ENCODE peak calls at places on chromosomes 4 and X, in four cellular contexts. V is trophoblast cell, L is NT2/D1, M is spleen. O is an unnamed sample.

GRCh38 chrX:106692425-106693075 is 34.0 kb upstream of the RNF128 start:
- DNase-seq in V (no peak), L (no peak), M (no peak), O (no peak)

GRCh38 chrX:145613894-145614293 is 203.7 kb upstream of the SLITRK2 start:
- DNase-seq in V (no peak), M (no peak), L (no peak), O (no peak)

GRCh38 chrX:55056820-55057690 is 17.8 kb upstream of the PAGE2B start:
- DNase-seq in V (no peak), M (no peak), L (no peak), O (no peak)

GRCh38 chr4:150002561-150002960 is 75.7 kb upstream of the DCLK2 start:
- DNase-seq in M (no peak), L (no peak), V (no peak), O (no peak)

GRCh38 chr4:45442466-45442865 is 681.4 kb downstream of the GABRG1 start:
- DNase-seq in L (no peak), M (no peak), V (no peak), O (no peak)

GRCh38 chr4:110198472-110199419 is at the start of gene ELOVL6:
- DNase-seq in L (peak; percentile 57), V (peak; percentile 16), M (peak; percentile 80), O (no peak)

GRCh38 chr4:42625366-42625765 is 31.5 kb downstream of the ATP8A1 start:
- DNase-seq in M (no peak), V (no peak), L (no peak), O (no peak)

GRCh38 chrX:96407501-96407900 is 277.1 kb upstream of the DIAPH2 start:
- DNase-seq in V (no peak), L (no peak), M (no peak), O (no peak)

GRCh38 chrX:149759824-149760223 is 14.0 kb upstream of the HSFX1 start:
- DNase-seq in L (no peak), M (peak; percentile 54), V (no peak), O (no peak)

GRCh38 chrX:46588263-46588662 is 14.7 kb downstream of the CHST7 start:
- DNase-seq in M (no peak), V (no peak), L (no peak), O (no peak)

GRCh38 chr4:183729430-183730328 is 70.6 kb downstream of the TRAPPC11 start:
- DNase-seq in M (no peak), L (no peak), V (no peak), O (peak; percentile 40)

GRCh38 chrX:39162322-39162721 is 361.1 kb downstream of the MID1IP1 start:
- DNase-seq in M (peak; percentile 79), L (no peak), V (no peak), O (no peak)

GRCh38 chrX:21996872-21997271 is 35.3 kb upstream of the PHEX start:
- DNase-seq in M (no peak), V (no peak), L (no peak), O (no peak)

GRCh38 chr4:16626945-16627344 is 271.5 kb downstream of the LDB2 start:
- DNase-seq in V (peak; percentile 4), M (no peak), L (no peak), O (no peak)

GRCh38 chr4:109218288-109218687 is 84.2 kb downstream of the COL25A1 start:
- DNase-seq in V (no peak), M (no peak), L (no peak), O (no peak)

GRCh38 chr4:7422898-7423180 is 11.9 kb downstream of the PSAPL1 start:
- DNase-seq in M (peak; percentile 32), L (no peak), V (no peak), O (no peak)
- H3K4me1 ChIP-seq in M (no peaks in the 10 kb centered on the region), L (peaks cover 30% of the 10 kb centered on the region), V (no peaks in the 10 kb centered on the region), O (no peaks in the 10 kb centered on the region)

GRCh38 chr4:119209586-119209985 is 2.9 kb upstream of the USP53 start:
- DNase-seq in M (no peak), L (no peak), V (no peak), O (no peak)

GRCh38 chr4:119207051-119207450 is 5.5 kb upstream of the USP53 start:
- DNase-seq in M (no peak), V (no peak), L (no peak), O (no peak)

GRCh38 chr4:119210760-119211159 is 1.8 kb upstream of the USP53 start:
- DNase-seq in M (no peak), V (no peak), L (no peak), O (no peak)

GRCh38 chr4:119211856-119212250 is 660 bp upstream of the USP53 start:
- DNase-seq in L (peak; percentile 36), M (no peak), V (no peak), O (no peak)

GRCh38 chr4:119209077-119209476 is 3.4 kb upstream of the USP53 start:
- DNase-seq in V (peak; percentile 58), M (no peak), L (no peak), O (peak; percentile 69)
- H3K4me1 ChIP-seq in V (no peaks in the 10 kb centered on the region), M (peaks cover 11% of the 10 kb centered on the region), L (no peaks in the 10 kb centered on the region), O (peaks cover 36% of the 10 kb centered on the region)

GRCh38 chr4:147754037-147754445 is 22.2 kb downstream of the ARHGAP10 start:
- DNase-seq in L (no peak), V (no peak), M (no peak), O (no peak)

GRCh38 chr4:147755567-147756295 is 23.8 kb downstream of the ARHGAP10 start:
- DNase-seq in L (no peak), M (no peak), V (no peak), O (no peak)

GRCh38 chr4:147749811-147750321 is 18.0 kb downstream of the ARHGAP10 start:
- DNase-seq in L (no peak), M (no peak), V (no peak), O (no peak)

GRCh38 chr4:147756417-147756816 is 24.5 kb downstream of the ARHGAP10 start:
- DNase-seq in L (no peak), V (no peak), M (no peak), O (no peak)

GRCh38 chr4:147753047-147753446 is 21.2 kb downstream of the ARHGAP10 start:
- DNase-seq in M (no peak), L (no peak), V (peak; percentile 33), O (no peak)
- H3K4me1 ChIP-seq in M (no peaks in the 10 kb centered on the region), L (no peaks in the 10 kb centered on the region), V (peaks cover 14% of the 10 kb centered on the region), O (peaks cover 25% of the 10 kb centered on the region)

GRCh38 chr4:152678841-152679240 is 956 bp downstream of the TMEM154 start:
- DNase-seq in V (no peak), L (no peak), M (no peak), O (no peak)
- H3K4me1 ChIP-seq in V (peaks cover 24% of the 10 kb centered on the region), L (peaks cover 3% of the 10 kb centered on the region), M (peaks cover 48% of the 10 kb centered on the region), O (peaks cover 72% of the 10 kb centered on the region)

GRCh38 chr4:139920552-139920951 is 233.4 kb downstream of the MAML3 start:
- DNase-seq in L (no peak), M (no peak), V (no peak), O (no peak)
- H3K4me1 ChIP-seq in L (peaks cover 5% of the 10 kb centered on the region), M (peaks cover 35% of the 10 kb centered on the region), V (peaks cover 7% of the 10 kb centered on the region), O (no peaks in the 10 kb centered on the region)

DNA sequence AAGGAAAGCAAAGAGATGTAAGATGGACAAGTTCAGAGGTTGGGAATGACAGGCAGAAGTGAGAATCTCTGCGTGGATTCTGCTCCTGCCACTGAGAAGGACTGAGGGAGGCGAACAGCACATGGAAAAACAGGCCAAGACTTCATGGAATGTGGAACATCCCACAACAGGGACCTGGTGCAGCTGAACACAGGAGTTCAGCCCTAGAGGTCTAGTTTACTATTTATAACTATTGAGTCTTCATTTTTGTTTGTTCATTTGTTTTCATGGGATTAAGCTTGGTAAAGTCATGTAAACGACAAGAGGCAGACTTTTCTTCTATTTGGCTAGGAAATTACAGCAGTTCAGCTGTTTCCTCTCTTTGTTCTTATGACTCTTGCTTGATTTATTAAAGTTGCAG is 234.5 kb downstream of the MAML3 start:
- DNase-seq in M (no peak), V (no peak), L (no peak), O (no peak)
- H3K4me1 ChIP-seq in M (peaks cover 39% of the 10 kb centered on the region), V (peaks cover 7% of the 10 kb centered on the region), L (peaks cover 5% of the 10 kb centered on the region), O (no peaks in the 10 kb centered on the region)

GRCh38 chr4:781493-782216 is 44.3 kb downstream of the CPLX1 start:
- DNase-seq in L (peak; percentile 99), V (peak; percentile 99), M (peak; percentile 100), O (peak; percentile 98)
- H3K4me1 ChIP-seq in L (peaks cover 19% of the 10 kb centered on the region), V (peaks cover 16% of the 10 kb centered on the region), M (peaks cover 78% of the 10 kb centered on the region), O (peaks cover 18% of the 10 kb centered on the region)

DNA sequence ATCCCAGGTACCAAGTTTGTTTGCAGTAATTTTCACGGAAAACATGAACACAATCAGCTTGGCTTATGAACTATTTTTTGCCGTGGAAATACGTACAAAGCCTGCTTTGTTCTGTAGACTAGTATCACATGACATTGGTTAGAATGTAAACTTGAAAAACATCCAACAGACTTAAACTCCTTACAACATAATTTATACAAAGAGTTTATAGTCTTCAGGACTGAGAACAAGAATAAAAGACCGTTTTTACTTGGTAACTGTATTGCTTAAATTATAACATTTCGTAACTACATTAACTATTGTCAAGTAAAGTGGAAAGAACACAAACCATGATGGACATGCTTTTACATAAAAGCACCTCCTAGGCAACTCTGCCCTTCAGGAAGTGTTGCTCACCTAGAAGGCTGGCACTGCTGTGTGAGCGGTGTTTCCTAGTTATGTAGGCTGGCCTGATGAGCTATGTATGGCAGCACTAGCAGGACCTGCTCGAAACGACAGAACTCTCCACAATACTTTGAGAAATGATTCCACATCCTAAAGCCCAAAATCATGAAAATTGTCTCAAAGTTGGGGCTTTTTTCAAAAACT is 41.9 kb upstream of the WDR1 start:
- DNase-seq in V (no peak), L (no peak), M (no peak), O (no peak)
- H3K4me1 ChIP-seq in V (peaks cover 13% of the 10 kb centered on the region), L (no peaks in the 10 kb centered on the region), M (no peaks in the 10 kb centered on the region), O (no peaks in the 10 kb centered on the region)

GRCh38 chr4:56430203-56430602 is 5.2 kb downstream of the PPAT start:
- DNase-seq in L (no peak), V (no peak), M (no peak), O (no peak)
- H3K4me1 ChIP-seq in L (no peaks in the 10 kb centered on the region), V (peaks cover 2% of the 10 kb centered on the region), M (peaks cover 19% of the 10 kb centered on the region), O (peaks cover 13% of the 10 kb centered on the region)

GRCh38 chr4:185865901-185866328 is 53.9 kb upstream of the SORBS2 start:
- DNase-seq in V (peak; percentile 42), M (no peak), L (no peak), O (no peak)
- H3K4me1 ChIP-seq in V (no peaks in the 10 kb centered on the region), M (peaks cover 12% of the 10 kb centered on the region), L (peaks cover 4% of the 10 kb centered on the region), O (peaks cover 4% of the 10 kb centered on the region)